ENCODE peak calls at places on chromosome 10, in nine cellular contexts. M, Y, E, S, R, P, Q, L and Z are unnamed samples.

GRCh38 chr10:34649385-34649784 is 165.7 kb downstream of the PARD3 start:
- DNase-seq in L (no peak), M (no peak), Y (no peak), R (peak), P (no peak), Q (no peak), S (no peak), E (no peak), Z (no peak)

GRCh38 chr10:89494615-89495014 is 40.8 kb downstream of the SLC16A12 start:
- DNase-seq in R (no peak), Q (no peak), S (no peak), L (no peak), M (no peak), E (peak), P (no peak), Y (no peak), Z (no peak)

GRCh38 chr10:119616879-119617580 is 20.3 kb upstream of the TIAL1 start:
- DNase-seq in Y (no peak), L (peak), S (no peak), M (no peak), R (no peak), E (peak), P (no peak), Q (no peak), Z (no peak)

GRCh38 chr10:69861251-69862240 is 59.8 kb downstream of the COL13A1 start:
- DNase-seq in R (peak), Y (peak), L (peak), M (peak), S (peak), P (peak), E (peak), Q (no peak), Z (peak)

GRCh38 chr10:50470798-50471582 is 152.8 kb downstream of the SGMS1 start:
- DNase-seq in L (no peak), P (peak), Q (no peak), R (peak), M (no peak), E (no peak), Y (peak), S (peak), Z (peak)

GRCh38 chr10:74310652-74311257 is 159.7 kb downstream of the ADK start:
- DNase-seq in M (no peak), P (no peak), E (no peak), R (peak), L (no peak), Y (peak), S (no peak), Q (no peak), Z (no peak)

GRCh38 chr10:100516847-100517246 is 2.8 kb downstream of the SEC31B start:
- DNase-seq in Y (no peak), S (no peak), Q (no peak), R (no peak), M (peak), L (no peak), P (no peak), E (no peak), Z (no peak)

GRCh38 chr10:114281461-114281860 is 42.4 kb downstream of the VWA2 start:
- DNase-seq in P (no peak), Y (no peak), E (no peak), S (no peak), M (no peak), Q (no peak), R (no peak), L (no peak), Z (no peak)

GRCh38 chr10:18229839-18230238 is 89.6 kb downstream of the CACNB2 start:
- DNase-seq in S (no peak), Q (no peak), E (no peak), Y (no peak), R (peak), L (no peak), M (no peak), P (peak), Z (no peak)

GRCh38 chr10:13834581-13835286 is 248.0 kb downstream of the PRPF18 start:
- DNase-seq in Y (peak), S (no peak), R (no peak), M (no peak), E (peak), P (peak), L (no peak), Q (no peak), Z (no peak)

GRCh38 chr10:52870562-52870961 is 98.0 kb upstream of the MBL2 start:
- DNase-seq in E (no peak), S (no peak), M (no peak), Y (no peak), P (no peak), Q (no peak), R (peak), L (no peak), Z (no peak)

GRCh38 chr10:89516149-89516832 is 19.1 kb downstream of the SLC16A12 start:
- DNase-seq in E (peak), S (no peak), Y (peak), Q (no peak), P (peak), M (no peak), R (peak), L (peak), Z (peak)

GRCh38 chr10:22137542-22137941 is 80.3 kb downstream of the EBLN1 start:
- DNase-seq in R (no peak), P (no peak), M (no peak), S (no peak), Q (no peak), L (no peak), Y (no peak), E (no peak), Z (no peak)

GRCh38 chr10:86223256-86223655 is 143.3 kb downstream of the GRID1 start:
- DNase-seq in R (no peak), E (no peak), Y (no peak), M (no peak), S (no peak), L (no peak), Q (no peak), P (no peak), Z (no peak)

GRCh38 chr10:6399241-6399701 is 180.8 kb downstream of the PRKCQ start:
- DNase-seq in S (no peak), P (peak), Q (no peak), Y (peak), R (no peak), L (peak), M (peak), E (no peak), Z (peak)

GRCh38 chr10:97743169-97743945 is 6.4 kb downstream of the ZFYVE27 start:
- DNase-seq in Q (no peak), Y (no peak), M (no peak), R (no peak), L (no peak), S (no peak), E (no peak), P (no peak), Z (no peak)

GRCh38 chr10:103192089-103192450 is 1.0 kb downstream of the NT5C2 start:
- DNase-seq in S (no peak), Y (no peak), P (no peak), L (no peak), M (no peak), R (no peak), E (peak), Q (no peak), Z (no peak)

DNA sequence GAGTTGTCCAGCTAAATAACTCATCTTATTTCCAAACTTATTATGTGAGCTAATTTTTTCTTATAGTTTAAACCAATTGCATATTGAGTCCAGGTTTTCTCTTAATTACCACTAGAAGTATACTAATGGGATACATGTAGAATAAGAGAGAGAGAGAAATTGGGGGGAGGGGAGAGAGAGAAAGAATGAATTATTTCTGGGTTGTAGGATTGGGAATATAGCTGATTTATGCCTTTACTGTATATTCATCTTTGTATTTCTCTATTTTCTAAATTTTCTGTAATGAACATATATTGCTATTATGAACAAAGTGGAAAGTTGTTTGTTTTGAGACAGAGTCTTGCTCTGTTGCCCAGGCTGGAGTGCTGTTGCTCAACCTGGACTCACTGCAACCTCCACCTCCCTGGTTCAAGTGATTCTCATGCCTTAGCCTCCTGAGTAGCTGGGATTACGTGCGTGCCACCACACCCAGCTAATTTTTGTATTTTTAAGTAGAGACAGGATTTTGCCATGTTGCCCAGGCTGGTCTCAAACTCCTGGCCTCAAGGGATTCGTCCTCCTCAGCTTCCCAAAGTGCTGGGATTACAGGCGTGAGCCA is 26.1 kb upstream of the ITGB1 start:
- DNase-seq in E (no peak), M (no peak), L (no peak), Q (no peak), R (no peak), P (no peak), Y (no peak), S (no peak), Z (no peak)
- TF ChIP-seq CTCF in E (no peak), M (no peak), L (no peak), Q (no peak), R (no peak), P (no peak), Y (no peak), S (no peak), Z (no peak)

GRCh38 chr10:43374194-43374593 is 2.8 kb downstream of the FXYD4 start:
- DNase-seq in R (no peak), Y (no peak), Q (no peak), E (no peak), M (no peak), P (no peak), L (no peak), S (no peak), Z (no peak)

GRCh38 chr10:43376828-43377227 is 5.4 kb downstream of the FXYD4 start:
- DNase-seq in M (no peak), P (no peak), Y (no peak), S (no peak), L (no peak), Q (no peak), E (no peak), R (no peak), Z (no peak)

GRCh38 chr10:43375401-43376020 is 4.1 kb downstream of the FXYD4 start:
- DNase-seq in Q (no peak), S (no peak), Y (no peak), L (no peak), P (no peak), M (no peak), E (no peak), R (no peak), Z (no peak)

GRCh38 chr10:43377393-43377883 is 6.0 kb downstream of the FXYD4 start:
- DNase-seq in P (no peak), Q (no peak), M (no peak), R (peak), L (no peak), S (no peak), Y (no peak), E (no peak), Z (no peak)

DNA sequence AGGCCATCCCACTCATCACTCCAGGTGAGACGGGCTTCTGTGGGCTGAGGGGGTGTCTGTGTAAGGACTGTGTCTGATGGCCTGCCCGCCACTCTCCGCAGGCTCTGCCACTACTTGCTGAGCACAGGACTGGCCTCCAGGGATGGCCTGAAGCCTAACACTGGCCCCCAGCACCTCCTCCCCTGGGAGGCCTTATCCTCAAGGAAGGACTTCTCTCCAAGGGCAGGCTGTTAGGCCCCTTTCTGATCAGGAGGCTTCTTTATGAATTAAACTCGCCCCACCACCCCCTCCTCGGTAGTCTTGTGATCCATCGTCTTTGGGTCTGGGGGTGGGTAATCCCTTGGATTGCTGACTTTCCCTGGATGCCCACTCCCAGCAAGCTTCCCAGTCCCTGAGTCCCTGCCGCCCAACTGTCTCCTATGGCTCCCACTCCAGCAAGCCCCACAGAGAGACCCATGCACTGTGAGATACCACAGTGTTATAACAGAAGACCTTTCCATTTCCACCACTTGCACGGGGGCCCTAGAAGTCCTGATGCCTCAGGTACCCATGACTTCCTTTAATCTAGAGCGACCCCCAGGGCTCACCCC is 4.7 kb downstream of the FXYD4 start:
- DNase-seq in R (no peak), P (no peak), Y (no peak), S (no peak), M (no peak), Q (no peak), L (no peak), E (no peak), Z (no peak)
- TF ChIP-seq CTCF in R (no peak), P (no peak), Y (no peak), S (no peak), M (no peak), Q (no peak), L (no peak), E (no peak), Z (no peak)

GRCh38 chr10:2924425-2924824 is 142.9 kb upstream of the PFKP start:
- DNase-seq in Y (no peak), S (no peak), M (no peak), P (no peak), R (no peak), L (no peak), E (no peak), Q (no peak), Z (no peak)

GRCh38 chr10:2920166-2920565 is 147.2 kb upstream of the PFKP start:
- DNase-seq in P (no peak), S (no peak), Q (no peak), E (no peak), R (no peak), L (no peak), M (no peak), Y (no peak), Z (no peak)

GRCh38 chr10:2919016-2919415 is 148.3 kb upstream of the PFKP start:
- DNase-seq in E (no peak), P (no peak), L (no peak), M (no peak), Y (no peak), R (no peak), Q (no peak), S (no peak), Z (no peak)

GRCh38 chr10:2920638-2921037 is 146.7 kb upstream of the PFKP start:
- DNase-seq in M (no peak), S (no peak), Q (no peak), L (no peak), E (no peak), P (no peak), Y (no peak), R (no peak), Z (no peak)

DNA sequence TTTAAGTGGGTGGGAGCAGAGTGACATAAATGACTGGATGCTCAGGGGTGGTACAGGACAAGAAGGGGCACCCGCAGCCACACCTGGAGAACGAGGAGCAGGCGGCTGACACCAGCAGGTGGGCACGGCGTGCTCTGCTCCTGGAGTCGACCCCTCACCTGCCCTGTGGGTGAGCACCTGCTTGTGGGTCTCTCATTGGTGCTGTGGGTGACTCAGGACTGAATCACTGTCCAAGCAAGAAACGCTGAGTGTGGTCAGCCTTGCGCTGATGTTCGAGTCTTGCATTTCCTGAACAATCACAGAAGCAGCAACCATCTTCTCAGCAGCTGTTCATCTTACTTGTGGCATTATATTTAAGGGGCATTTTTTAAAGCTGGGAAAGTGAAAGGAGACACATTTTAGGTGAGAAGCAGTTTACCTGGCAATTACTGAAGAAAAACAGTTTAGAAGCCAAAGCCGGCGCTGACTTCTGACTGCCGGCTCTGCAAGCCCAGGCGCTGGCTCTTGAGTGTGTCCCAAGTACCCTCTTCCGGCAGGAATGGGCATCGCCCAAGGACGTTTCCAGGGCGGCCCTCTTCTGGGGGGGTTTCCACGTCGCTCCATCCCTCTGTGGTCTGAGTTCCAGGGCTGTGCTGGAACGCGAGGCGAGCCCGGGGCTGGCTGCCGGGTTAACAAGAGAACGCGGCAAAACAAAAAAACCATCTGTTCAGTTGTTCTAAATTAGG is 145.2 kb upstream of the PFKP start:
- DNase-seq in E (no peak), Q (no peak), L (no peak), M (peak), S (no peak), R (peak), P (peak), Y (peak), Z (no peak)
- TF ChIP-seq CTCF in E (no peak), Q (no peak), L (no peak), M (no peak), S (no peak), R (no peak), P (no peak), Y (no peak), Z (no peak)

GRCh38 chr10:30509508-30509907 is 75.5 kb downstream of the MAP3K8 start:
- DNase-seq in S (no peak), R (no peak), Y (no peak), M (no peak), P (no peak), L (no peak), Q (no peak), E (peak), Z (no peak)

GRCh38 chr10:30510932-30511700 is 77.1 kb downstream of the MAP3K8 start:
- DNase-seq in L (no peak), Y (no peak), R (no peak), E (no peak), M (no peak), P (peak), Q (no peak), S (no peak), Z (no peak)

GRCh38 chr10:30505543-30506298 is 71.7 kb downstream of the MAP3K8 start:
- DNase-seq in S (no peak), Y (no peak), M (no peak), L (no peak), Q (no peak), R (no peak), E (no peak), P (no peak), Z (no peak)

DNA sequence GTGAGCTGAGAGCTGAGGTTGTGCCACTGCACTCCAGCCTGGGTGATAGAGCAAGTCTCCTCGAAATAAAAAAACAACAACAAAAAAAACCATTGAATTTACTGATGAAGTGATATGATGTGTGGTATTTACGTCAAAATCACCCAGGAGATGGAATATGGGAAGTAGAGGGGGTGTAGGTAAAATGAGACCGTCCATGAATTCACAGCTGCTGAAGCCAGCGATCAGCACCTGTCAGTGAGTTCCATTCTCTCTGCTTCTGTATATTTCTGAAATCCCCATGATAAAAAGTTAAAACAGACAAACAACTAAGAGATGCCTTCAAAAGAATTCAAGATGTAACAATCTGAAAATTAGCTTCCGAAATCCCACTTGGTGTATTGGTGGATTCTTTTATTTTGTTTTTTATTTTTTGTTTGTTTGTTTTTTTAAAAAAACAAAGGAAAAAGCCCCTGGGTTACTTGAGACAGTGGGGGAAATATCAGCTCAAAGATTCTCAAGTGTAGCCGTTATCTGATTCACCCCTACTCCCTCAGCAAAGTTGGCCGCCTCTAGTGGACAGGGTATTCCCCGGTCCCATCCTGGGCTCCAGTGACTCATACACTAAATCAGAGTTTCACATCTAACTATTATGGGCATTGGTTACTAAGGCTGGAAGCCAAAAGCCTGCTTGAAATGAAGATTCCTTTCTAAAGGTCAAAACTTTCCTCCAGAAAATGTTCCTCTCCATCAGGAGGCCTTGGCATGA is 76.4 kb downstream of the MAP3K8 start:
- DNase-seq in S (peak), R (peak), Q (no peak), L (no peak), P (peak), Y (peak), E (peak), M (no peak), Z (peak)
- TF ChIP-seq CTCF in S (peak), R (peak), Q (no peak), L (no peak), P (peak), Y (peak), E (peak), M (no peak), Z (no peak)

GRCh38 chr10:48406204-48406603 is 99.7 kb downstream of the MAPK8 start:
- DNase-seq in S (no peak), E (peak), P (peak), Q (no peak), R (peak), M (peak), L (no peak), Y (peak), Z (peak)
- TF ChIP-seq CTCF in S (no peak), E (no peak), P (no peak), Q (no peak), R (peak), M (no peak), L (no peak), Y (no peak), Z (no peak)

DNA sequence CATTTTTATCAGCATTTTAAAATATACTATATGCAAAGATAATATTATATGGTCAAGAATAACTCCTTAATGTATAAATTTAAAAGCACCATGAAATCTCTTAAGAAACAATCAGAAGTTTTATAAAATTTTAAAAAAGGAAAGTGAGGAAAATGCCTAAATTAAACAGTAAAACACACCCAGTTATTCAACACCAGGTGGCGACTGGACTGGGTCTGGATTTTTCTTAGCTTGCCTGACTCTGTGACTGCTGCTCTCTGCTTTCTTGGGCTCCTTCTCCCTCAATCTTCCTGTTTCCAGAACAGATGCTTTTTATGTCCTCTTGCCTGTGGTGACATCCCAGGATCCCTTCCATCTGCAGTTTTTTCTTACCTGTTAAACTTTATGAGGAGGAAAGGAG is 200.3 kb downstream of the BICC1 start:
- DNase-seq in R (peak), P (no peak), L (no peak), M (no peak), E (peak), Y (no peak), Q (no peak), S (no peak), Z (no peak)
- TF ChIP-seq CTCF in R (peak), P (no peak), L (peak), M (no peak), E (peak), Y (peak), Q (no peak), S (peak), Z (no peak)